ENCODE peak calls at places on chromosome 5, in seven cellular contexts. R is esophagus squamous epithelium, K is psoas muscle, N is prostate gland, J is adrenal gland, L is neural progenitor cell, P is esophagus muscularis mucosa. A is an unnamed sample.

GRCh38 chr5:41903892-41904799 is at the start of gene RIMOC1:
- DNase-seq in N (peak; percentile 99), K (peak; percentile 99), J (peak; percentile 99), R (peak; percentile 95), L (peak; percentile 99), P (peak; percentile 100), A (peak; percentile 99)

GRCh38 chr5:154369682-154370081 is 76.1 kb upstream of the SAP30L start:
- DNase-seq in P (no peak), R (no peak), J (no peak), N (no peak), L (no peak), K (no peak), A (no peak)

GRCh38 chr5:121915765-121916164 is 46.0 kb upstream of the SRFBP1 start:
- DNase-seq in J (no peak), N (no peak), P (no peak), L (no peak), K (no peak), R (no peak), A (no peak)

GRCh38 chr5:68384936-68385594 is 169.5 kb downstream of the PIK3R1 start:
- DNase-seq in J (no peak), P (no peak), N (no peak), L (no peak), K (no peak), R (no peak), A (no peak)

GRCh38 chr5:126166368-126166767 is 256.8 kb upstream of the GRAMD2B start:
- DNase-seq in L (no peak), K (no peak), P (no peak), N (no peak), J (no peak), R (no peak), A (no peak)

GRCh38 chr5:34519489-34520220 is 136.5 kb upstream of the RAI14 start:
- DNase-seq in P (no peak), L (no peak), R (no peak), K (no peak), N (no peak), J (no peak), A (no peak)

GRCh38 chr5:173802670-173803165 is 85.4 kb upstream of the CPEB4 start:
- DNase-seq in N (no peak), P (no peak), K (peak; percentile 67), R (no peak), J (no peak), L (no peak), A (peak; percentile 81)

GRCh38 chr5:174533771-174534221 is 190.6 kb upstream of the MSX2 start:
- DNase-seq in J (no peak), R (no peak), K (no peak), L (no peak), N (no peak), P (no peak), A (no peak)

GRCh38 chr5:56301041-56301440 is 67.9 kb upstream of the ANKRD55 start:
- DNase-seq in K (no peak), J (no peak), L (no peak), N (peak; percentile 32), R (no peak), P (no peak), A (no peak)

GRCh38 chr5:150113047-150113744 is 26.8 kb upstream of the CSF1R start:
- DNase-seq in P (peak; percentile 92), J (no peak), N (no peak), K (no peak), R (no peak), L (no peak), A (no peak)

GRCh38 chr5:66553368-66553912 is 42.8 kb upstream of the MAST4 start:
- DNase-seq in N (no peak), J (no peak), P (no peak), K (no peak), L (no peak), R (no peak), A (no peak)

GRCh38 chr5:3310551-3311340 is 284.9 kb upstream of the IRX1 start:
- DNase-seq in K (no peak), P (no peak), N (peak; percentile 86), L (peak; percentile 35), J (no peak), R (no peak), A (no peak)

GRCh38 chr5:4440536-4440935 is 699.6 kb upstream of the ADAMTS16 start:
- DNase-seq in K (no peak), J (no peak), P (no peak), N (no peak), R (no peak), L (no peak), A (no peak)

GRCh38 chr5:35938518-35939227 is at the start of gene CAPSL:
- DNase-seq in K (no peak), N (peak; percentile 67), L (peak; percentile 74), J (peak; percentile 68), R (no peak), P (peak; percentile 81), A (no peak)

DNA sequence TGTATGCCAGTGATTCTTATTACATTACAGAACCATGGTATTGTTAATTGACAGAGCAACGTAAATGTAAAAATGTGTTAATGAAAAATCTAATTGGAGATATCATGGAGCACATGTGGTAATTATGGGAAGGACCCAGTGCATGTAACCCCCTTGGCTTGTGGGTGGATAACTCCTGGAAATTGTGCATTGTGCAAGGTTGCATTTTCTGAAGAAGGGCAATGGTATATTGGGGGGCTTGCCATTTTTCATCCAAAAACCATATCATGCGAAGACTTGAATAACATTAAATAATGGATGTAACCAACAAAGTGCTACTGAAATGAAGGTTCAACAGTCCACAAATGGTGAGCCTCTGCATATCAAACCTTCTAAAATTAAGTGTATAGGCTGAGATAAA is 47.6 kb downstream of the BASP1 start:
- DNase-seq in L (no peak), N (no peak), R (no peak), P (no peak), J (no peak), K (no peak), A (no peak)
- H3K4me3 ChIP-seq in L (no peak overlapping the region), N (no peak overlapping the region), R (no peak overlapping the region), P (no peak overlapping the region), J (no peak overlapping the region), K (no peak overlapping the region), A (no peak overlapping the region)

GRCh38 chr5:74316064-74316586 is 324.4 kb downstream of the ENC1 start:
- DNase-seq in R (no peak), K (peak; percentile 52), J (peak; percentile 40), P (no peak), N (no peak), L (peak; percentile 8), A (peak; percentile 37)
- H3K4me1 ChIP-seq in R (peaks cover 10% of the 10 kb centered on the region), K (peaks cover 7% of the 10 kb centered on the region), J (no peaks in the 10 kb centered on the region), P (peaks cover 6% of the 10 kb centered on the region), N (no peaks in the 10 kb centered on the region), L (peaks cover 5% of the 10 kb centered on the region), A (no peaks in the 10 kb centered on the region)

GRCh38 chr5:91301459-91301858 is 81.7 kb downstream of the ARRDC3 start:
- DNase-seq in R (no peak), N (no peak), P (no peak), L (no peak), K (no peak), J (no peak), A (no peak)
- TF ChIP-seq CTCF in R (no peak), N (no peak), P (no peak), L (no peak), K (no peak), J (no peak), A (no peak)

GRCh38 chr5:83082750-83083149 is 5.4 kb downstream of the XRCC4 start:
- DNase-seq in P (no peak), K (no peak), N (no peak), L (no peak), J (no peak), R (no peak), A (no peak)

GRCh38 chr5:83090169-83090568 is 12.8 kb downstream of the XRCC4 start:
- DNase-seq in N (no peak), L (no peak), K (no peak), R (no peak), P (no peak), J (no peak), A (no peak)

GRCh38 chr5:83084336-83084735 is 7.0 kb downstream of the XRCC4 start:
- DNase-seq in K (no peak), J (no peak), N (no peak), R (no peak), L (no peak), P (no peak), A (no peak)

DNA sequence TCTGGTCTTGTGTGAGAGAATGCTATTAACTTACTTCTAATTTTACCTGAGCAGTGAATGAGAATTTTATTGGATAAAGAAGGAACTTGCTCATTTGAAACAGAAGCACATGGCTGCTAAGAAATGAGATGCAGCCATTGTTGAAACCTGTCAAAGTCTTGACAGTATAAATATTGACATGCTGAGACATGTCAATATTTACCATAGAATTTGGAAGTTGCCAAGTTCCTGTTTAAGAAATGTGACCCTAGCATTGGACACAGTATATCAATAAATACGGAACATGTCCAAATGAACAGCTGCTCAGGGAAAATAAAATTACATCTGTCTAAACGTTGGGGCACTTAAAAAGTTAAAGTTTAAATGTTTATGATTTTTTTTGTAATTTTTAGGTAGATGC is 7.8 kb downstream of the XRCC4 start:
- DNase-seq in J (no peak), P (no peak), N (no peak), L (no peak), R (no peak), K (no peak), A (no peak)
- H3K4me3 ChIP-seq in J (no peak overlapping the region), P (no peak overlapping the region), N (no peak overlapping the region), L (no peak overlapping the region), R (no peak overlapping the region), K (no peak overlapping the region), A (no peak overlapping the region)

DNA sequence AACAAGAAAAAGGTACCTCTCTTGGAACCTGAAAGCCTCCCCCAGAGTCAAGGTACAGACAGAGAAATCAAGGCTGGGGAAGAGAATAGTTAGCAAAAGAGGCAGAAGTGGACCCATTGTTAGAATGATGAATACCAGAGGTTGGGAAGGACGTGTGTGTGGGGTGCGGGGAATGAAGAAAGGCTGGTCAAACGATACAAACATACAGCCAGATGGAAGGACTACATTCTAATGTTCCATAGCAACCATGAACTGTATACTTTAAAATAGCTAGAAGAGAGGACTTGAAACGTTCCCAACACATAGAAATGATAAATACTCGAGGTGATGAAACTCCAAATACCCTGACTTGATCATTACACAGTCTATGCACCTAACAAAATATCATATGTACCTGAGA is 7.1 kb downstream of the CCDC69 start:
- DNase-seq in R (no peak), L (no peak), J (no peak), K (no peak), N (no peak), P (no peak), A (no peak)
- H3K4me1 ChIP-seq in R (peaks cover 96% of the 10 kb centered on the region), L (peaks cover 6% of the 10 kb centered on the region), J (peaks cover 35% of the 10 kb centered on the region), K (peaks cover 83% of the 10 kb centered on the region), N (no peaks in the 10 kb centered on the region), P (peaks cover 98% of the 10 kb centered on the region), A (peaks cover 21% of the 10 kb centered on the region)

GRCh38 chr5:95130951-95131350 is 153.9 kb downstream of the MCTP1 start:
- DNase-seq in R (no peak), P (no peak), J (no peak), L (no peak), K (no peak), N (no peak), A (no peak)
- TF ChIP-seq CTCF in R (no peak), P (no peak), J (no peak), L (no peak), K (no peak), N (no peak), A (no peak)

GRCh38 chr5:132465095-132465707 is 25.4 kb downstream of the IRF1 start:
- DNase-seq in N (no peak), P (no peak), R (no peak), K (no peak), J (no peak), L (no peak), A (no peak)
- H3K4me3 ChIP-seq in N (no peak overlapping the region), P (no peak overlapping the region), R (no peak overlapping the region), K (no peak overlapping the region), J (no peak overlapping the region), L (no peak overlapping the region), A (no peak overlapping the region)